ENCODE peak calls at places on chromosomes 4 and X, in nine cellular contexts. R is CD4-positive, CD25-positive, alpha-beta regulatory T cell; I is mesenchymal stem cell; C is upper lobe of left lung; M is mesendoderm; W is CD8-positive, alpha-beta memory T cell; F is GM23338; U is CD4-positive, alpha-beta memory T cell; D is Peyer's patch. B is an unnamed sample.

GRCh38 chrX:31551913-31552312 is 480.1 kb upstream of the FTHL17 start:
- DNase-seq in D (no peak), F (no peak), W (no peak), U (no peak), R (no peak), I (peak), M (no peak), C (no peak), B (no peak)

GRCh38 chr4:2624782-2625548 is 88.5 kb downstream of the FAM193A start:
- DNase-seq in W (no peak), U (no peak), C (no peak), F (no peak), R (no peak), M (no peak), I (no peak), D (no peak), B (peak)

GRCh38 chr4:126238010-126238409 is 923.3 kb downstream of the FAT4 start:
- DNase-seq in R (no peak), F (peak), C (no peak), M (peak), W (no peak), D (no peak), I (no peak), U (no peak), B (no peak)

GRCh38 chrX:149510386-149510785 is 5.3 kb upstream of the IDS start:
- DNase-seq in D (no peak), I (peak), C (no peak), U (no peak), R (no peak), M (peak), W (no peak), F (peak), B (no peak)

GRCh38 chr4:40143926-40144508 is 52.8 kb upstream of the RHOH start:
- DNase-seq in M (no peak), F (no peak), D (no peak), C (no peak), U (no peak), W (no peak), I (no peak), R (no peak), B (no peak)

GRCh38 chr4:144582105-144582850 is 63.7 kb upstream of the HHIP start:
- DNase-seq in R (no peak), W (no peak), C (no peak), I (no peak), M (no peak), D (no peak), F (no peak), U (no peak), B (no peak)

GRCh38 chrX:53071604-53072417 is 10.4 kb upstream of the TSPYL2 start:
- DNase-seq in U (peak), F (peak), M (peak), R (peak), C (peak), W (peak), D (peak), I (peak), B (peak)

GRCh38 chr4:99687120-99687519 is 29.5 kb upstream of the C4orf54 start:
- DNase-seq in C (no peak), I (no peak), D (no peak), R (no peak), W (no peak), M (no peak), F (no peak), U (no peak), B (no peak)

GRCh38 chrX:43666301-43666912 is 10.3 kb downstream of the MAOA start:
- DNase-seq in M (no peak), D (no peak), R (no peak), W (no peak), U (no peak), I (no peak), F (no peak), C (no peak), B (no peak)

GRCh38 chr4:113888006-113888405 is 91.4 kb downstream of the ARSJ start:
- DNase-seq in R (no peak), C (no peak), D (no peak), I (no peak), U (no peak), M (no peak), F (no peak), W (no peak), B (no peak)

GRCh38 chrX:136162827-136163427 is 15.6 kb downstream of the FHL1 start:
- DNase-seq in M (peak), D (peak), R (no peak), W (no peak), U (peak), F (peak), I (peak), C (no peak), B (no peak)

GRCh38 chrX:85012098-85012497 is 8.4 kb downstream of the APOOL start:
- DNase-seq in W (no peak), D (no peak), C (no peak), R (no peak), I (no peak), U (no peak), F (no peak), M (no peak), B (no peak)

GRCh38 chr4:107801766-107802211 is 22.9 kb upstream of the SGMS2 start:
- DNase-seq in C (no peak), F (no peak), W (no peak), U (no peak), I (peak), D (no peak), M (no peak), R (no peak), B (no peak)

GRCh38 chr4:2244947-2245786 is 3.2 kb upstream of the HAUS3 start:
- DNase-seq in C (no peak), D (no peak), W (no peak), F (peak), M (peak), U (no peak), R (no peak), I (no peak), B (no peak)

GRCh38 chr4:173821031-173821430 is 291.0 kb upstream of the HAND2 start:
- DNase-seq in W (no peak), C (no peak), D (no peak), I (peak), M (no peak), U (no peak), F (no peak), R (no peak), B (no peak)

GRCh38 chrX:11138498-11139390 is 27.6 kb downstream of the HCCS start:
- DNase-seq in M (no peak), F (no peak), D (no peak), U (no peak), I (no peak), C (peak), W (no peak), R (no peak), B (no peak)
- H3K27ac ChIP-seq in M (no peak), F (no peak), D (no peak), U (no peak), I (no peak), C (no peak), W (no peak), R (no peak), B (no peak)

GRCh38 chr4:135185256-135185655 is 983.7 kb upstream of the PABPC4L start:
- DNase-seq in D (no peak), I (no peak), M (peak), W (no peak), F (peak), C (no peak), R (no peak), U (no peak), B (no peak)
- H3K4me3 ChIP-seq in D (no peak), I (no peak), M (no peak), W (no peak), F (no peak), C (no peak), R (no peak), U (no peak), B (no peak)

GRCh38 chrX:3711331-3711917 is 2.0 kb downstream of the PRKX start:
- DNase-seq in M (no peak), R (no peak), F (no peak), D (no peak), I (no peak), C (no peak), U (peak), W (peak), B (no peak)

GRCh38 chrX:3712870-3713224 is 602 bp downstream of the PRKX start:
- DNase-seq in C (no peak), W (no peak), F (no peak), M (peak), D (peak), U (peak), I (no peak), R (no peak), B (no peak)

GRCh38 chrX:3712080-3712869 is 1.2 kb downstream of the PRKX start:
- DNase-seq in U (no peak), F (peak), R (no peak), C (no peak), I (peak), D (peak), W (no peak), M (peak), B (no peak)

GRCh38 chrX:3713937-3714434 is 537 bp upstream of the PRKX start:
- DNase-seq in F (peak), W (no peak), D (no peak), I (no peak), U (no peak), R (no peak), M (peak), C (no peak), B (no peak)

GRCh38 chrX:3713225-3713936 is at the start of gene PRKX:
- DNase-seq in M (peak), W (peak), U (peak), I (peak), R (peak), C (peak), D (peak), F (peak), B (peak)
- H3K27ac ChIP-seq in M (no peak), W (peak), U (peak), I (no peak), R (peak), C (peak), D (peak), F (no peak), B (peak)

DNA sequence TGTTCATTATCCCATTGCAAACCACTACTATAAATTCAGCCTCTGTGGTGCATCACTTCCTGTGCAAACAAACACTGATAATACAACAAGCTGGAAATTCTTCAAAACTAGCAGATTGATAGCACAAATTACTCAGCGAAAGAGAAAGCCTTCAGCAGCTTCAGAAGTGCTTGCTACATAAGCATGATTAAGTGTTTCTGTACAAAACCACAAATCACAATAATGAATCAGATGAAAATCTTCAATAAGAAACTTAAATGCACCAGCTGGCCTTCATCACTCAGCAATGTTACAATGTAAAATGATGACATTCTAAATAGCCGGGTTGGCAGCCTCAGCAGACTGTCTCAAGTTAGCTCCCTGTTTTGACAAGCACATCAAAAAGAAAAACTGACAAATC is 262.2 kb downstream of the SPOCK3 start:
- DNase-seq in W (no peak), M (no peak), R (no peak), U (no peak), C (no peak), D (no peak), F (no peak), I (peak), B (no peak)
- H3K4me3 ChIP-seq in W (no peak), M (no peak), R (no peak), U (no peak), C (no peak), D (no peak), F (no peak), I (no peak), B (no peak)

B was measured in upper lobe of right lung.